ENCODE peak calls at places on chromosomes 3 and 15, in nine cellular contexts. J is suprapubic skin, Z is tibial nerve, K is fibroblast of the aortic adventitia, T is cardiac fibroblast, P is astrocyte of the cerebellum, E is lower lobe of right lung, C is stomach, F is HFF-Myc. V is an unnamed sample.

GRCh38 chr3:192187485-192188051 is 539.8 kb downstream of the FGF12 start:
- DNase-seq in F (no peak), J (no peak), T (no peak), P (no peak), Z (no peak), K (no peak), C (no peak), E (no peak), V (no peak)

GRCh38 chr15:38930851-38931572 is 366.4 kb upstream of the RASGRP1 start:
- DNase-seq in Z (no peak), P (no peak), T (peak), C (no peak), F (no peak), K (peak), E (no peak), J (no peak), V (peak)

GRCh38 chr3:195921334-195921771 is 13.0 kb upstream of the TNK2 start:
- DNase-seq in F (no peak), K (no peak), T (no peak), J (no peak), C (no peak), P (no peak), Z (no peak), E (no peak), V (no peak)

GRCh38 chr3:4011136-4011535 is 211.9 kb downstream of the LRRN1 start:
- DNase-seq in F (no peak), Z (no peak), C (no peak), P (no peak), K (no peak), J (no peak), T (no peak), E (no peak), V (no peak)

GRCh38 chr3:175238848-175239247 is 379.7 kb downstream of the NAALADL2 start:
- DNase-seq in C (no peak), F (no peak), Z (no peak), E (no peak), J (no peak), T (no peak), P (no peak), K (no peak), V (no peak)

GRCh38 chr15:65869954-65870871 is 922 bp downstream of the RAB11A start:
- DNase-seq in Z (peak), K (peak), C (peak), T (peak), F (no peak), E (peak), J (peak), P (no peak), V (peak)

GRCh38 chr3:80233576-80233975 is 465.8 kb upstream of the ROBO1 start:
- DNase-seq in C (no peak), P (no peak), F (no peak), T (no peak), E (no peak), J (no peak), K (peak), Z (no peak), V (no peak)

GRCh38 chr3:168671091-168671490 is 575.4 kb upstream of the GOLIM4 start:
- DNase-seq in K (no peak), Z (no peak), J (no peak), F (peak), E (no peak), T (no peak), C (no peak), P (no peak), V (no peak)

DNA sequence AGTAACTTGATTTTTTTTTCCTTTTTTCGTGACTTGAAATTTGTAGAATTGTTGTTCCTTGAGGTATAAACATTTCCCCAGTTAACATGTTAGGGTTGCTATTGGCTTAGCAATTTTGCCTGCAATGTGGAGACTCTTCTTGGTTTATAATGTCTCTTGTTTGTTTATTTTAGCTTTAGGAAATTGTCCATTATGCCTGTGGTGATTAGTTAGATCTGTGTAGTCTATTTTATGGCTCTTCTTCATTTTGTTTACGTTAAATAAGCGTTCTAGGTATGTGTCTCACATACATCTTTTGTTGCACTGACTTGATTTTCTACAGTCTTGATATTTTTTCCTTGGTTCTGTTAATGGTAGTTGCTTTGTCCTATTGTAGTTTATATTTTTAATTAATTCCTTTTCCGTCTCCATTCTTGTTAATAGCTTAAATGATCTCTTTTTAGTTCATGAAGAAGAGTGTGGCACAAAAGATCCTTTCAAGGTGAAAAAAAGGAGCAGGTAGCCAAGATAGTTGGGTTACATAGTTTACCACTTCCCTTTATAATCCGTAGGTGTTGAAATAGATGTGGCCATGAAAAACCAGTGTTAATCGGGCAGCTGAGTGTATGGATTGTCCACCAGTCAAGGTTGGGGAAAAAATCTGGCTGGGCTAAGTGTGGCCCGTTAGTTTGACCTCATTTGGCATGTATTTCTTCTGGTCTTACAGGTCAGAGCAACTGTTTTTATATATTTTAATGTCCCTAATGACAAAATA is 12.1 kb downstream of the IQGAP1 start:
- DNase-seq in C (no peak), K (no peak), T (peak), P (no peak), F (no peak), Z (no peak), J (no peak), E (no peak), V (no peak)
- H3K4me3 ChIP-seq in C (peak), K (peak), T (no peak), P (no peak), F (peak), Z (peak), J (peak), E (peak), V (peak)

GRCh38 chr3:143654906-143655305 is 193.4 kb downstream of the SLC9A9 start:
- DNase-seq in J (no peak), F (no peak), Z (no peak), K (no peak), C (no peak), T (no peak), P (no peak), E (no peak), V (peak)

GRCh38 chr3:143657391-143657790 is 190.9 kb downstream of the SLC9A9 start:
- DNase-seq in J (no peak), P (no peak), T (peak), E (no peak), K (peak), F (no peak), Z (no peak), C (no peak), V (peak)

GRCh38 chr3:143658116-143658515 is 190.2 kb downstream of the SLC9A9 start:
- DNase-seq in F (no peak), P (no peak), E (no peak), K (no peak), Z (no peak), C (no peak), T (no peak), J (no peak), V (no peak)

GRCh38 chr3:143661677-143662076 is 186.6 kb downstream of the SLC9A9 start:
- DNase-seq in K (no peak), T (no peak), J (no peak), E (no peak), C (no peak), P (no peak), Z (no peak), F (no peak), V (no peak)

DNA sequence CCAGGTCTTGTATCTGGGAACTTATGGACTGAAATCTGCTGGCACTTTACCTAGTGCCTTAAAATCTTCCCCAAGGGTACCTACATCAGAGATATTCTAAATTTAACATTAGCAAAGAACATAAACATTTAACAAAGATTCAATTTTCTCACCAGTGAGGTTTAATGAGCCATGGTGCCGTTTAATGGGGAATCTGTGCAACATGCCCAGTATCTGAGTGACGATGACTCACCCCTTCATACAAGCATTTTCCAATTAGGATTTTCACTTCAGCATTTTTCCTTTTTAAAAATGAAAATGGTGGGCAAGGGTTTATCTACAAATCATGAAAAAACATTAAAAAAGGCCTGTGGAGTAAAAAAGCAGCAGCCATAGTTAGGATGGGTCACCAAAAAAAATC is 189.4 kb downstream of the SLC9A9 start:
- DNase-seq in Z (no peak), P (no peak), C (no peak), E (no peak), K (peak), T (no peak), F (no peak), J (no peak), V (peak)
- H3K4me3 ChIP-seq in Z (no peak), P (no peak), C (no peak), E (no peak), K (no peak), T (no peak), F (no peak), J (no peak), V (no peak)

DNA sequence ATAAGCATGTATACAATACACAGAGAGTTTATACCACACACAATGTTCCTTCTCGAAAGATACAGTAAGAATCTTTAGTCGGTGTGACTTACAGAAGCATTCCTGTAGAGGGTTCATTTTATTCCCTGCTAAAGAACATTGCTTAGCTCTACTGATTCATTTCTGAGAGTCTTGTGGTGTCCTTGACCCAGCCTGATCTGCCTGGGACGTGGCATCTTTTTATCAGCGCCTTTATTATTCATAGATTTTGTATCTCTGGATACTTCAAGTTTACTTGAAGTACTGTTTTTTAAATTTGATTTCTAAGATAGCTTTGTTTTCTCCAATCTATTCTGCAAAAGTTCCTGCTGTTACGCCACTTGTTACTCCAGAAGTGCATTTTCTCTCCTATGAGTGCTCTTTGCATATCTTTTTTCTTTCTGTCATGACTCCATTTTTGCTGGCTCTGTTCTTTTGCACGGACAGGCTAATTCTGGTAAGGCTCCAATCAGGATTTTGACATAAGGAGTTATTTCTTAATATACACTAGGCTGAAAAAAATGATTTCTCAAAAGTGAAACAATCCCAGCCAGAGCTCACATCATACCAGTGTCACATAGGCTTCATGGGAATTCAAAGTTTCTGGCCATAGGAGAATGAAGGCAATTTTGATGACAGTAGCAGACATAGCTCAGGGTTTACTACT is 114.5 kb upstream of the TNIK start:
- DNase-seq in E (no peak), P (no peak), K (peak), J (no peak), C (no peak), F (no peak), T (peak), Z (no peak), V (no peak)
- H3K4me3 ChIP-seq in E (no peak), P (no peak), K (no peak), J (no peak), C (no peak), F (no peak), T (no peak), Z (no peak), V (no peak)

DNA sequence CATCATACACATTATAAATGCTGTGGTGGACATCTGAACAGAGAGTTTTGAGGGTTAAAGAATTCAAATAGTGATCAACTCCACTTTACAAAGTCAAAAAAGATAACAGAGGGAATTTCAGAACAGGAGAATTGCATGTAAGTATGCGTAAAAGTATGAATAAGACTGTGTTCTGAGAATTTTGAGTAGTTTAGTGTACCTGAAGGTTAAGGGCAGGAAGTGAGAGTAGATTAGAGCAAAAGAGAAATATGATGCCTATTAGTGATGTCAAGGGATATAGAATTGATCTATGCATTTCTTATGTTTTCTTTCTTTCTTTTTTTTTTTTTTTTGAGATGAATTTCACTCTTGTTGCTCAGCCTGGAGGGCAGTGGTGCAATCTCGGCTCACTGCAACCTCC is 53.1 kb downstream of the TP63 start:
- DNase-seq in K (no peak), P (no peak), C (no peak), T (no peak), E (no peak), F (no peak), J (no peak), Z (no peak), V (no peak)
- H3K4me3 ChIP-seq in K (no peak), P (no peak), C (no peak), T (no peak), E (no peak), F (no peak), J (no peak), Z (no peak), V (no peak)

DNA sequence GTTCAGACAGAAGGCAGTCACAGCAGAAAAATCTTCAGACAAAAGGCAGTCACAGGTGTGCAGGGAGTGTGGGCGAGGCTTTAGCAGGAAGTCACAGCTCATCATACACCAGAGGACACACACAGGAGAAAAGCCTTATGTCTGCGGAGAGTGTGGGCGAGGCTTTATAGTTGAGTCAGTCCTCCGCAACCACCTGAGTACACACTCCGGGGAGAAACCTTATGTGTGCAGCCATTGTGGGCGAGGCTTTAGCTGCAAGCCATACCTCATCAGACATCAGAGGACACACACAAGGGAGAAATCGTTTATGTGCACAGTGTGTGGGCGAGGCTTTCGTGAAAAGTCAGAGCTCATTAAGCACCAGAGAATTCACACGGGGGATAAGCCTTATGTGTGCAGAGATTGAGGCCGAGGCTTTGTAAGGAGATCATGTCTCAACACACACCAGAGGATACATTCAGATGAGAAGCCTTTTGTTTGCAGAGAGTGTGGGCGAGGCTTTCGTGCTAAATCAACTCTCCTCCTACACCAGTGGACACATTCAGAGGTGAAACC is 27.6 kb downstream of the ZNF589 start:
- DNase-seq in Z (no peak), P (no peak), T (no peak), C (peak), E (peak), K (no peak), J (no peak), F (no peak), V (no peak)
- H3K4me3 ChIP-seq in Z (no peak), P (no peak), T (no peak), C (no peak), E (no peak), K (no peak), J (peak), F (no peak), V (no peak)

GRCh38 chr15:80778964-80779657 is at the start of gene CEMIP:
- DNase-seq in Z (peak), P (peak), K (peak), C (peak), T (peak), J (no peak), F (no peak), E (peak), V (peak)

GRCh38 chr15:80778621-80778963 is 578 bp upstream of the CEMIP start:
- DNase-seq in F (no peak), Z (no peak), K (peak), E (no peak), P (no peak), C (no peak), T (no peak), J (no peak), V (no peak)

GRCh38 chr15:80777836-80778620 is 1.1 kb upstream of the CEMIP start:
- DNase-seq in E (no peak), P (no peak), Z (no peak), F (no peak), K (peak), J (no peak), C (no peak), T (peak), V (no peak)

GRCh38 chr15:80780416-80781221 is 1.4 kb downstream of the CEMIP start:
- DNase-seq in Z (no peak), C (peak), E (peak), F (no peak), T (peak), P (no peak), J (no peak), K (peak), V (peak)

GRCh38 chr15:80779658-80780415 is 667 bp downstream of the CEMIP start:
- DNase-seq in Z (no peak), T (peak), J (no peak), E (no peak), P (no peak), C (no peak), F (no peak), K (peak), V (no peak)
- H3K4me3 ChIP-seq in Z (peak), T (peak), J (peak), E (peak), P (peak), C (peak), F (peak), K (peak), V (peak)

DNA sequence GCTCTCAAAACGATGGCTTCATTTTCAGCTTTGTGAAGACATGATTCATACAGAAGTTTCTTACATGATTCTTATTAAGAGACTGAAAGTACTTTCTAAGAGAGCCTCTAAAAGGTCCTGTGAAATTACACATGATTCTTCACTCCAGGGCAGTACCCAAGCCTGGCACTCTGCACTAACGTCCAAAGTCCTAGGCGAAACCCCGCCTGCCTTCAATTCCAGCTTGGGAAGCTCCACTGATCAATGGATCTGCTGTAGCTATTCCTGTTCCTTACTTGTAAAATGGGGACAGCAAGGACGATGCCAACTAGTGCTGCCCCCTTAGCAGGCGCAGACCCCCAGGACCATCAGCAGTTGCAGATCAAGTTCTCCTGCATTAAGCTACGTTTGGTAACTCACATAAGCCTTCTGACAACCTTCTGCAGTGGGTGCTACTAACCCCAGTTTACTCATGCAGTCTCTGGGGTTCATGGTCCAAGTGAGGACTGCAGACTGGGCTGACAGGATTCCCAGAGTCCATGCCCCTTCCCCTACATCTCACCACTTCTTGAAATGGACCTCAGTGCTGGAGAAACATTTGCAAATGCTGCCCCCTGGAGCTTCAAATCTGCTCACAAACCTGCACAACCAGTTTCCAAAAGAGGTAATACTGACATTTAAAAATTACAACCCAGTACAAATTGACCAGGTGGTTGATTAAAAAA is 10.6 kb downstream of the CHCHD4 start:
- DNase-seq in E (no peak), F (no peak), T (no peak), P (no peak), Z (no peak), C (no peak), K (no peak), J (no peak), V (no peak)
- H3K4me3 ChIP-seq in E (no peak), F (no peak), T (no peak), P (no peak), Z (no peak), C (no peak), K (no peak), J (no peak), V (no peak)

GRCh38 chr3:158103956-158104338 is 2.3 kb downstream of the SHOX2 start:
- DNase-seq in J (no peak), T (no peak), K (no peak), E (no peak), Z (peak), F (no peak), C (no peak), P (no peak), V (peak)

GRCh38 chr3:158105710-158106438 is at the start of gene SHOX2:
- DNase-seq in Z (peak), J (no peak), T (peak), F (no peak), P (no peak), C (peak), K (peak), E (peak), V (peak)

GRCh38 chr3:158104346-158105020 is 1.7 kb downstream of the SHOX2 start:
- DNase-seq in J (no peak), T (no peak), E (no peak), K (no peak), P (no peak), Z (no peak), C (no peak), F (no peak), V (peak)

GRCh38 chr3:158106773-158107461 is 697 bp upstream of the SHOX2 start:
- DNase-seq in C (no peak), F (no peak), Z (peak), K (no peak), J (no peak), P (no peak), T (no peak), E (no peak), V (peak)

DNA sequence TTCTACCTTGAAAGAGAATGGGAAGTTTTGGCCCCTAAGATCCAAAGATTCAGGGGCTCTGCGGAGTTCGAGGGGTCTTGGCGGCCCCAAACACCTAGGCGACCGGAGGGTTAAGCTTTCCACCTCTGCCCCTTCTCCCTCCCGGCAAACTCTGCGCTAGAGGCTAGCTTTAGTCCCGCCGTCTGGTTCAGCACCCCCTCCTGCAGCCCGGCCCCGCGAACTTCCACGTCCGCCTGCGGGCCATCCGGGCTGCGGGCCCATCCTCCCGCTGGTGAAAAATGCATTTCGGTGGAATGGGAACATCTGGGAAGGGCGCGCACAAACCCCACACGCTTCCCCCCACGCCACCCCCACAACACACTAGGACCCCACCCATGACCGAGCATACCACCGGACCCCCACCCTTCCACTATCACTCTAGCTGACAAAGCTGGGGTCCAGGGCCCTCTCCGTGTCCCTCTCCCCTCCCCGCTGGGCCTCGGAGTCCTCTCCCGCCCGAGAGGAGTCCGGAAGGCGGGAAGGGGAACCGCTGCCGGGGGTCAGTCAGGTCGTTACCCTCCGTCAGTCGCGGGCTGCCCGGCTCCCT is 1.0 kb downstream of the SHOX2 start:
- DNase-seq in T (no peak), E (no peak), F (no peak), K (no peak), C (no peak), Z (peak), P (no peak), J (no peak), V (peak)
- H3K4me3 ChIP-seq in T (peak), E (peak), F (peak), K (peak), C (peak), Z (peak), P (peak), J (peak), V (peak)

V was measured in AG10803.